ENCODE peak calls at places on chromosomes 1 and 21, in eight cellular contexts. One of them, this sample, is unnamed.

GRCh38 chr21:27700974-27701614 is 734.2 kb upstream of the ADAMTS5 start:
- DNase-seq in progenitor cell of endocrine pancreas: peak
- DNase-seq in stimulated activated CD4-positive, alpha-beta T cell treated with anti-CD3 and anti-CD28 coated beads, Interleukin-4, amount 100 ng/mL, for 48 hours: peak
- DNase-seq in CD8-positive, alpha-beta T cell: peak
- DNase-seq in AG10803: peak
- DNase-seq in NCI-H2029: no peak
- DNase-seq in ecto neural progenitor cell: peak
- DNase-seq in HT-29: peak
- DNase-seq in this sample: peak

GRCh38 chr1:119968601-119969000 is 72.3 kb upstream of the ADAM30 start:
- DNase-seq in ecto neural progenitor cell: no peak
- DNase-seq in progenitor cell of endocrine pancreas: no peak
- DNase-seq in HT-29: peak
- DNase-seq in stimulated activated CD4-positive, alpha-beta T cell treated with anti-CD3 and anti-CD28 coated beads, Interleukin-4, amount 100 ng/mL, for 48 hours: no peak
- DNase-seq in CD8-positive, alpha-beta T cell: no peak
- DNase-seq in NCI-H2029: no peak
- DNase-seq in AG10803: no peak
- DNase-seq in this sample: no peak

GRCh38 chr1:170694172-170694926 is 30.4 kb downstream of the PRRX1 start:
- DNase-seq in AG10803: peak
- DNase-seq in NCI-H2029: no peak
- DNase-seq in progenitor cell of endocrine pancreas: no peak
- DNase-seq in HT-29: no peak
- DNase-seq in ecto neural progenitor cell: no peak
- DNase-seq in stimulated activated CD4-positive, alpha-beta T cell treated with anti-CD3 and anti-CD28 coated beads, Interleukin-4, amount 100 ng/mL, for 48 hours: no peak
- DNase-seq in CD8-positive, alpha-beta T cell: no peak
- DNase-seq in this sample: no peak

GRCh38 chr1:4165901-4166300 is 265.8 kb upstream of the C1orf174 start:
- DNase-seq in NCI-H2029: no peak
- DNase-seq in AG10803: no peak
- DNase-seq in progenitor cell of endocrine pancreas: no peak
- DNase-seq in CD8-positive, alpha-beta T cell: no peak
- DNase-seq in ecto neural progenitor cell: no peak
- DNase-seq in stimulated activated CD4-positive, alpha-beta T cell treated with anti-CD3 and anti-CD28 coated beads, Interleukin-4, amount 100 ng/mL, for 48 hours: no peak
- DNase-seq in HT-29: no peak
- DNase-seq in this sample: no peak

GRCh38 chr1:161172776-161173376 is 4.4 kb downstream of the B4GALT3 start:
- DNase-seq in CD8-positive, alpha-beta T cell: no peak
- DNase-seq in stimulated activated CD4-positive, alpha-beta T cell treated with anti-CD3 and anti-CD28 coated beads, Interleukin-4, amount 100 ng/mL, for 48 hours: no peak
- DNase-seq in AG10803: peak
- DNase-seq in progenitor cell of endocrine pancreas: no peak
- DNase-seq in NCI-H2029: no peak
- DNase-seq in HT-29: no peak
- DNase-seq in ecto neural progenitor cell: no peak
- DNase-seq in this sample: no peak

GRCh38 chr1:183652547-183653467 is at the start of gene APOBEC4:
- DNase-seq in ecto neural progenitor cell: no peak
- DNase-seq in NCI-H2029: peak
- DNase-seq in CD8-positive, alpha-beta T cell: no peak
- DNase-seq in HT-29: peak
- DNase-seq in progenitor cell of endocrine pancreas: no peak
- DNase-seq in AG10803: no peak
- DNase-seq in stimulated activated CD4-positive, alpha-beta T cell treated with anti-CD3 and anti-CD28 coated beads, Interleukin-4, amount 100 ng/mL, for 48 hours: no peak
- DNase-seq in this sample: no peak

GRCh38 chr1:99602404-99602969 is 43.4 kb upstream of the PALMD start:
- DNase-seq in ecto neural progenitor cell: no peak
- DNase-seq in NCI-H2029: no peak
- DNase-seq in HT-29: no peak
- DNase-seq in CD8-positive, alpha-beta T cell: no peak
- DNase-seq in AG10803: no peak
- DNase-seq in stimulated activated CD4-positive, alpha-beta T cell treated with anti-CD3 and anti-CD28 coated beads, Interleukin-4, amount 100 ng/mL, for 48 hours: no peak
- DNase-seq in progenitor cell of endocrine pancreas: no peak
- DNase-seq in this sample: no peak

GRCh38 chr21:39373634-39374033 is 24.7 kb upstream of the HMGN1 start:
- DNase-seq in NCI-H2029: no peak
- DNase-seq in ecto neural progenitor cell: no peak
- DNase-seq in HT-29: peak
- DNase-seq in progenitor cell of endocrine pancreas: no peak
- DNase-seq in stimulated activated CD4-positive, alpha-beta T cell treated with anti-CD3 and anti-CD28 coated beads, Interleukin-4, amount 100 ng/mL, for 48 hours: no peak
- DNase-seq in AG10803: peak
- DNase-seq in CD8-positive, alpha-beta T cell: no peak
- DNase-seq in this sample: no peak

GRCh38 chr1:17061486-17062271 is 7.8 kb upstream of the SDHB start:
- DNase-seq in AG10803: no peak
- DNase-seq in ecto neural progenitor cell: no peak
- DNase-seq in NCI-H2029: no peak
- DNase-seq in progenitor cell of endocrine pancreas: no peak
- DNase-seq in stimulated activated CD4-positive, alpha-beta T cell treated with anti-CD3 and anti-CD28 coated beads, Interleukin-4, amount 100 ng/mL, for 48 hours: no peak
- DNase-seq in HT-29: no peak
- DNase-seq in CD8-positive, alpha-beta T cell: no peak
- DNase-seq in this sample: no peak

GRCh38 chr1:168234846-168235547 is 9.2 kb downstream of the SFT2D2 start:
- DNase-seq in stimulated activated CD4-positive, alpha-beta T cell treated with anti-CD3 and anti-CD28 coated beads, Interleukin-4, amount 100 ng/mL, for 48 hours: peak
- DNase-seq in progenitor cell of endocrine pancreas: no peak
- DNase-seq in CD8-positive, alpha-beta T cell: no peak
- DNase-seq in NCI-H2029: peak
- DNase-seq in HT-29: peak
- DNase-seq in ecto neural progenitor cell: no peak
- DNase-seq in AG10803: no peak
- DNase-seq in this sample: no peak

GRCh38 chr1:55965981-55966461 is 613.3 kb downstream of the PLPP3 start:
- DNase-seq in NCI-H2029: no peak
- DNase-seq in stimulated activated CD4-positive, alpha-beta T cell treated with anti-CD3 and anti-CD28 coated beads, Interleukin-4, amount 100 ng/mL, for 48 hours: no peak
- DNase-seq in progenitor cell of endocrine pancreas: no peak
- DNase-seq in CD8-positive, alpha-beta T cell: no peak
- DNase-seq in HT-29: no peak
- DNase-seq in AG10803: peak
- DNase-seq in ecto neural progenitor cell: no peak
- DNase-seq in this sample: no peak

GRCh38 chr1:104787866-104788510 is 1038.3 kb downstream of the AMY1C start:
- DNase-seq in CD8-positive, alpha-beta T cell: no peak
- DNase-seq in AG10803: no peak
- DNase-seq in progenitor cell of endocrine pancreas: no peak
- DNase-seq in NCI-H2029: no peak
- DNase-seq in HT-29: no peak
- DNase-seq in stimulated activated CD4-positive, alpha-beta T cell treated with anti-CD3 and anti-CD28 coated beads, Interleukin-4, amount 100 ng/mL, for 48 hours: no peak
- DNase-seq in ecto neural progenitor cell: no peak
- DNase-seq in this sample: no peak

GRCh38 chr1:228821252-228821651 is 86.0 kb downstream of the RHOU start:
- DNase-seq in stimulated activated CD4-positive, alpha-beta T cell treated with anti-CD3 and anti-CD28 coated beads, Interleukin-4, amount 100 ng/mL, for 48 hours: no peak
- DNase-seq in CD8-positive, alpha-beta T cell: no peak
- DNase-seq in AG10803: no peak
- DNase-seq in ecto neural progenitor cell: no peak
- DNase-seq in progenitor cell of endocrine pancreas: no peak
- DNase-seq in NCI-H2029: no peak
- DNase-seq in HT-29: no peak
- DNase-seq in this sample: no peak

GRCh38 chr1:19262728-19263127 is 11.1 kb downstream of the MRTO4 start:
- DNase-seq in CD8-positive, alpha-beta T cell: no peak
- DNase-seq in progenitor cell of endocrine pancreas: no peak
- DNase-seq in stimulated activated CD4-positive, alpha-beta T cell treated with anti-CD3 and anti-CD28 coated beads, Interleukin-4, amount 100 ng/mL, for 48 hours: no peak
- DNase-seq in ecto neural progenitor cell: no peak
- DNase-seq in AG10803: no peak
- DNase-seq in HT-29: no peak
- DNase-seq in NCI-H2029: no peak
- DNase-seq in this sample: no peak

GRCh38 chr1:78668427-78668826 is 18.8 kb downstream of the IFI44 start:
- DNase-seq in ecto neural progenitor cell: no peak
- DNase-seq in stimulated activated CD4-positive, alpha-beta T cell treated with anti-CD3 and anti-CD28 coated beads, Interleukin-4, amount 100 ng/mL, for 48 hours: no peak
- DNase-seq in AG10803: no peak
- DNase-seq in CD8-positive, alpha-beta T cell: no peak
- DNase-seq in progenitor cell of endocrine pancreas: no peak
- DNase-seq in HT-29: no peak
- DNase-seq in NCI-H2029: no peak
- DNase-seq in this sample: no peak

GRCh38 chr1:212073490-212073889 is 37.9 kb downstream of the DTL start:
- DNase-seq in stimulated activated CD4-positive, alpha-beta T cell treated with anti-CD3 and anti-CD28 coated beads, Interleukin-4, amount 100 ng/mL, for 48 hours: no peak
- DNase-seq in CD8-positive, alpha-beta T cell: no peak
- DNase-seq in ecto neural progenitor cell: no peak
- DNase-seq in HT-29: no peak
- DNase-seq in NCI-H2029: no peak
- DNase-seq in AG10803: peak
- DNase-seq in progenitor cell of endocrine pancreas: no peak
- DNase-seq in this sample: no peak

GRCh38 chr1:25748531-25749205 is 51.3 kb upstream of the SELENON start:
- DNase-seq in CD8-positive, alpha-beta T cell: no peak
- DNase-seq in AG10803: no peak
- DNase-seq in ecto neural progenitor cell: no peak
- DNase-seq in stimulated activated CD4-positive, alpha-beta T cell treated with anti-CD3 and anti-CD28 coated beads, Interleukin-4, amount 100 ng/mL, for 48 hours: no peak
- DNase-seq in progenitor cell of endocrine pancreas: no peak
- DNase-seq in HT-29: no peak
- DNase-seq in NCI-H2029: peak
- DNase-seq in this sample: no peak

GRCh38 chr1:151511636-151512215 is 539 bp downstream of the CGN start:
- DNase-seq in NCI-H2029: peak
- DNase-seq in AG10803: no peak
- DNase-seq in HT-29: peak
- DNase-seq in ecto neural progenitor cell: peak
- DNase-seq in stimulated activated CD4-positive, alpha-beta T cell treated with anti-CD3 and anti-CD28 coated beads, Interleukin-4, amount 100 ng/mL, for 48 hours: no peak
- DNase-seq in progenitor cell of endocrine pancreas: peak
- DNase-seq in CD8-positive, alpha-beta T cell: no peak
- DNase-seq in this sample: peak

GRCh38 chr1:246083416-246083815 is 423.7 kb downstream of the SMYD3 start:
- DNase-seq in stimulated activated CD4-positive, alpha-beta T cell treated with anti-CD3 and anti-CD28 coated beads, Interleukin-4, amount 100 ng/mL, for 48 hours: no peak
- DNase-seq in HT-29: no peak
- DNase-seq in AG10803: no peak
- DNase-seq in NCI-H2029: no peak
- DNase-seq in progenitor cell of endocrine pancreas: no peak
- DNase-seq in ecto neural progenitor cell: no peak
- DNase-seq in CD8-positive, alpha-beta T cell: no peak
- DNase-seq in this sample: no peak

GRCh38 chr1:9013824-9014223 is 12.4 kb downstream of the SLC2A7 start:
- DNase-seq in ecto neural progenitor cell: no peak
- DNase-seq in NCI-H2029: no peak
- DNase-seq in progenitor cell of endocrine pancreas: no peak
- DNase-seq in stimulated activated CD4-positive, alpha-beta T cell treated with anti-CD3 and anti-CD28 coated beads, Interleukin-4, amount 100 ng/mL, for 48 hours: no peak
- DNase-seq in CD8-positive, alpha-beta T cell: no peak
- DNase-seq in HT-29: peak
- DNase-seq in AG10803: no peak
- DNase-seq in this sample: no peak

GRCh38 chr1:221449801-221450470 is 292.0 kb downstream of the DUSP10 start:
- DNase-seq in NCI-H2029: no peak
- DNase-seq in ecto neural progenitor cell: no peak
- DNase-seq in HT-29: no peak
- DNase-seq in AG10803: peak
- DNase-seq in stimulated activated CD4-positive, alpha-beta T cell treated with anti-CD3 and anti-CD28 coated beads, Interleukin-4, amount 100 ng/mL, for 48 hours: no peak
- DNase-seq in progenitor cell of endocrine pancreas: no peak
- DNase-seq in CD8-positive, alpha-beta T cell: no peak
- DNase-seq in this sample: no peak

GRCh38 chr1:29362764-29363163 is 126.4 kb downstream of the PTPRU start:
- DNase-seq in CD8-positive, alpha-beta T cell: no peak
- DNase-seq in HT-29: no peak
- DNase-seq in NCI-H2029: no peak
- DNase-seq in ecto neural progenitor cell: peak
- DNase-seq in AG10803: no peak
- DNase-seq in progenitor cell of endocrine pancreas: no peak
- DNase-seq in stimulated activated CD4-positive, alpha-beta T cell treated with anti-CD3 and anti-CD28 coated beads, Interleukin-4, amount 100 ng/mL, for 48 hours: no peak
- DNase-seq in this sample: no peak

This sample was measured in type B pancreatic cell.